ENCODE peak calls at places on chromosomes 1 and 21, in seven cellular contexts. O, D, K, J, S, P and E are unnamed samples.

GRCh38 chr1:42165511-42166210 is 1.1 kb upstream of the GUCA2A start:
- DNase-seq in P (no peak), J (no peak), O (no peak), K (peak; percentile 95), D (no peak), S (no peak), E (no peak)

GRCh38 chr1:55559802-55560201 is 344.6 kb upstream of the USP24 start:
- DNase-seq in O (no peak), D (no peak), K (no peak), J (no peak), S (no peak), P (no peak), E (no peak)

GRCh38 chr1:225428066-225428878 is 434 bp upstream of the LBR start:
- DNase-seq in J (peak; percentile 59), O (no peak), K (peak; percentile 96), D (peak; percentile 69), S (peak; percentile 83), P (peak; percentile 97), E (peak; percentile 98)

GRCh38 chr1:24438423-24438901 is 22.9 kb downstream of the NIPAL3 start:
- DNase-seq in J (no peak), O (no peak), K (no peak), S (no peak), D (no peak), P (no peak), E (peak; percentile 53)

GRCh38 chr1:32180186-32181060 is 948 bp downstream of the TXLNA start:
- DNase-seq in O (no peak), P (peak; percentile 54), S (no peak), K (no peak), D (no peak), J (no peak), E (no peak)

GRCh38 chr1:201648066-201648910 is 109.4 kb downstream of the NAV1 start:
- DNase-seq in D (no peak), K (peak; percentile 51), S (no peak), P (peak; percentile 85), O (no peak), J (no peak), E (peak; percentile 63)

GRCh38 chr1:241640867-241641542 is 836 bp upstream of the CHML start:
- DNase-seq in D (no peak), J (no peak), O (no peak), P (no peak), S (no peak), K (no peak), E (no peak)

GRCh38 chr21:32096411-32096810 is 182.4 kb downstream of the MIS18A start:
- DNase-seq in K (peak; percentile 3), D (no peak), J (no peak), P (peak; percentile 30), O (no peak), S (no peak), E (no peak)

GRCh38 chr1:174957829-174958228 is 41.9 kb upstream of the CACYBP start:
- DNase-seq in S (no peak), O (no peak), P (no peak), D (no peak), K (no peak), J (no peak), E (no peak)

GRCh38 chr1:107724648-107725047 is 240.3 kb downstream of the VAV3 start:
- DNase-seq in J (no peak), D (no peak), S (no peak), K (no peak), P (no peak), O (peak; percentile 19), E (no peak)

GRCh38 chr1:224543453-224543852 is 72.7 kb upstream of the CNIH3 start:
- DNase-seq in K (no peak), J (peak; percentile 84), P (no peak), O (no peak), S (no peak), D (no peak), E (no peak)

GRCh38 chr1:156858555-156858956 is 361 bp downstream of the INSRR start:
- DNase-seq in O (no peak), D (no peak), J (no peak), S (no peak), P (no peak), K (no peak), E (no peak)

GRCh38 chr1:176733661-176734060 is 270.7 kb downstream of the PAPPA2 start:
- DNase-seq in K (no peak), D (no peak), J (no peak), O (no peak), S (no peak), P (no peak), E (no peak)

GRCh38 chr1:66981679-66982078 is 56.9 kb downstream of the MIER1 start:
- DNase-seq in K (no peak), O (no peak), D (no peak), P (peak; percentile 36), J (no peak), S (peak; percentile 8), E (peak; percentile 70)

GRCh38 chr1:157961805-157962762 is 31.4 kb upstream of the KIRREL1 start:
- DNase-seq in O (peak; percentile 69), P (peak; percentile 78), J (no peak), S (no peak), K (no peak), D (no peak), E (no peak)

GRCh38 chr1:234782821-234783220 is 172.8 kb upstream of the IRF2BP2 start:
- DNase-seq in P (peak; percentile 25), K (no peak), S (no peak), J (no peak), D (no peak), O (no peak), E (peak; percentile 73)

GRCh38 chr1:154941332-154941995 is 4.9 kb upstream of the PMVK start:
- DNase-seq in O (no peak), P (no peak), J (no peak), S (no peak), K (no peak), D (no peak), E (peak; percentile 36)

GRCh38 chr1:14774988-14775387 is 176.5 kb downstream of the KAZN start:
- DNase-seq in S (no peak), P (no peak), D (no peak), O (no peak), J (no peak), K (no peak), E (no peak)

GRCh38 chr1:28317014-28317413 is 11.8 kb upstream of the MED18 start:
- DNase-seq in K (no peak), J (no peak), P (no peak), S (no peak), D (no peak), O (no peak), E (no peak)

GRCh38 chr1:53545663-53546408 is 86.6 kb downstream of the DMRTB1 start:
- DNase-seq in K (no peak), D (no peak), P (no peak), S (no peak), J (no peak), O (no peak), E (no peak)

GRCh38 chr1:4130096-4130495 is 230.0 kb upstream of the C1orf174 start:
- DNase-seq in D (no peak), P (no peak), O (no peak), J (no peak), K (no peak), S (no peak), E (no peak)

GRCh38 chr1:12285496-12286143 is 55.8 kb downstream of the VPS13D start:
- DNase-seq in K (no peak), J (no peak), S (no peak), D (no peak), O (no peak), P (no peak), E (no peak)

GRCh38 chr1:19311503-19311930 is 427 bp downstream of the AKR7A2 start:
- DNase-seq in J (no peak), O (no peak), K (peak; percentile 42), D (no peak), S (no peak), P (no peak), E (no peak)

GRCh38 chr1:162832470-162832869 is 28.5 kb downstream of the CCDC190 start:
- DNase-seq in S (no peak), J (no peak), P (no peak), O (no peak), D (no peak), K (no peak), E (no peak)

GRCh38 chr1:67853704-67854103 is 20.4 kb upstream of the GNG12 start:
- DNase-seq in D (peak; percentile 65), J (peak; percentile 64), K (peak; percentile 76), O (peak; percentile 74), S (no peak), P (peak; percentile 83), E (peak; percentile 50)

GRCh38 chr21:32940079-32941014 is 85.4 kb upstream of the OLIG2 start:
- DNase-seq in J (no peak), P (peak; percentile 68), K (peak; percentile 47), D (no peak), S (no peak), O (peak; percentile 11), E (peak; percentile 63)

GRCh38 chr1:229133734-229134265 is 137.1 kb upstream of the RAB4A start:
- DNase-seq in D (no peak), J (no peak), S (no peak), O (no peak), P (no peak), K (no peak), E (no peak)

GRCh38 chr1:175802407-175803123 is 59.2 kb upstream of the TNR start:
- DNase-seq in K (no peak), O (no peak), P (no peak), J (no peak), D (no peak), S (no peak), E (no peak)

GRCh38 chr21:34313116-34313515 is 50.7 kb upstream of the KCNE2 start:
- DNase-seq in O (no peak), S (no peak), D (no peak), J (no peak), P (no peak), K (no peak), E (no peak)